ENCODE peak calls at places on chromosomes 6 and 20, in nine cellular contexts. O, H, B, L, S, V, J, G and Q are unnamed samples.

GRCh38 chr20:21741266-21741665 is 35.8 kb downstream of the PAX1 start:
- ATAC-seq in O (no peak), H (no peak), B (no peak), L (no peak), S (no peak), V (no peak), J (no peak), G (no peak), Q (no peak)

GRCh38 chr20:22402550-22402949 is 181.8 kb downstream of the FOXA2 start:
- ATAC-seq in O (no peak), H (no peak), B (peak), L (no peak), S (no peak), V (no peak), J (no peak), G (no peak), Q (no peak)

GRCh38 chr6:11495565-11496145 is 41.9 kb upstream of the TMEM170B start:
- ATAC-seq in O (no peak), H (peak), B (no peak), L (no peak), S (no peak), V (no peak), J (peak), G (no peak), Q (no peak)

GRCh38 chr20:61193164-61193563 is 58.9 kb upstream of the CDH4 start:
- ATAC-seq in O (no peak), H (no peak), B (no peak), L (no peak), S (no peak), V (no peak), J (no peak), G (no peak), Q (no peak)

GRCh38 chr20:52847029-52847660 is 125.0 kb upstream of the TSHZ2 start:
- ATAC-seq in O (no peak), H (no peak), B (no peak), L (no peak), S (no peak), V (no peak), J (no peak), G (no peak), Q (no peak)

GRCh38 chr20:2125474-2126112 is 24.0 kb downstream of the STK35 start:
- ATAC-seq in O (no peak), H (no peak), B (no peak), L (no peak), S (no peak), V (no peak), J (no peak), G (no peak), Q (no peak)

GRCh38 chr20:25398363-25399037 is 7.9 kb upstream of the ABHD12 start:
- ATAC-seq in O (no peak), H (no peak), B (no peak), L (no peak), S (no peak), V (no peak), J (no peak), G (no peak), Q (no peak)

GRCh38 chr6:31546962-31547726 is at the start of gene NFKBIL1:
- ATAC-seq in O (peak), H (peak), B (peak), L (peak), S (peak), V (peak), J (peak), G (peak), Q (peak)

GRCh38 chr20:16241911-16242310 is 331.3 kb downstream of the KIF16B start:
- ATAC-seq in O (no peak), H (no peak), B (no peak), L (no peak), S (no peak), V (peak), J (no peak), G (no peak), Q (no peak)

GRCh38 chr6:37287519-37288157 is 29.7 kb upstream of the TMEM217 start:
- ATAC-seq in O (no peak), H (no peak), B (no peak), L (no peak), S (no peak), V (no peak), J (no peak), G (no peak), Q (no peak)

GRCh38 chr6:121838842-121839241 is 403.4 kb downstream of the GJA1 start:
- ATAC-seq in O (no peak), H (peak), B (no peak), L (no peak), S (peak), V (no peak), J (no peak), G (no peak), Q (peak)

GRCh38 chr20:6708010-6708409 is 59.5 kb upstream of the BMP2 start:
- ATAC-seq in O (no peak), H (no peak), B (no peak), L (no peak), S (no peak), V (no peak), J (no peak), G (no peak), Q (no peak)